ENCODE peak calls at places on chromosomes 5 and 9, in seven cellular contexts. P is IMR-90, X is astrocyte, H is mammary epithelial cell, W is Panc1, Y is cardiac muscle cell, N is neural progenitor cell. T is an unnamed sample.
A peak's percentile ranks its signal among the peaks of the same experiment; 100 is the strongest.

GRCh38 chr5:25688156-25688555 is 1043.4 kb upstream of the CDH10 start:
- DNase-seq in X (no peak), Y (no peak), H (no peak), N (no peak), P (no peak), W (no peak), T (no peak)

GRCh38 chr5:9337908-9338307 is 208.0 kb downstream of the SEMA5A start:
- DNase-seq in Y (peak; percentile 64), P (peak; percentile 88), X (peak; percentile 63), W (no peak), N (no peak), H (peak; percentile 69), T (no peak)

GRCh38 chr9:117258201-117258866 is 156.5 kb downstream of the ASTN2 start:
- DNase-seq in Y (no peak), H (no peak), X (no peak), N (peak; percentile 11), W (no peak), P (no peak), T (no peak)

GRCh38 chr9:76989501-76989900 is 30.0 kb upstream of the FOXB2 start:
- DNase-seq in X (no peak), W (no peak), P (no peak), N (no peak), H (no peak), Y (no peak), T (no peak)

GRCh38 chr9:131640438-131641181 is 95.3 kb downstream of the PRRT1B start:
- DNase-seq in Y (peak; percentile 57), W (no peak), P (no peak), N (no peak), X (peak; percentile 52), H (no peak), T (no peak)

GRCh38 chr5:138468966-138469539 is 3.8 kb downstream of the EGR1 start:
- DNase-seq in W (no peak), N (no peak), Y (peak; percentile 72), H (no peak), X (peak; percentile 61), P (peak; percentile 82), T (no peak)

GRCh38 chr5:134877159-134877558 is 3.0 kb downstream of the TXNDC15 start:
- DNase-seq in W (no peak), H (no peak), N (no peak), X (no peak), P (no peak), Y (no peak), T (no peak)

GRCh38 chr9:100641166-100641565 is 63.3 kb downstream of the CAVIN4 start:
- DNase-seq in N (no peak), W (no peak), X (no peak), P (no peak), H (no peak), Y (no peak), T (no peak)

GRCh38 chr5:39187873-39188731 is 31.3 kb downstream of the FYB1 start:
- DNase-seq in N (no peak), P (no peak), X (no peak), Y (no peak), H (peak; percentile 28), W (no peak), T (no peak)

GRCh38 chr5:139646912-139647391 is 1.2 kb upstream of the CXXC5 start:
- DNase-seq in P (no peak), X (no peak), Y (no peak), N (peak; percentile 67), H (no peak), W (no peak), T (peak; percentile 26)

GRCh38 chr5:115295775-115296129 is 702 bp downstream of the CCDC112 start:
- DNase-seq in P (no peak), X (no peak), Y (no peak), W (no peak), N (peak; percentile 45), H (no peak), T (no peak)

GRCh38 chr5:114192108-114192507 is 169.8 kb upstream of the KCNN2 start:
- DNase-seq in P (peak; percentile 88), H (peak; percentile 74), W (no peak), Y (no peak), N (no peak), X (peak; percentile 53), T (no peak)

GRCh38 chr5:67015577-67016290 is 180.9 kb downstream of the CD180 start:
- DNase-seq in N (no peak), P (peak; percentile 86), H (peak; percentile 91), Y (peak; percentile 39), X (peak; percentile 91), W (no peak), T (no peak)

GRCh38 chr5:171989946-171990712 is 16.3 kb downstream of the FBXW11 start:
- DNase-seq in H (no peak), N (no peak), Y (peak; percentile 18), P (no peak), X (no peak), W (no peak), T (no peak)

GRCh38 chr9:87787735-87788134 is 61.8 kb downstream of the CTSL start:
- DNase-seq in H (no peak), X (no peak), W (no peak), Y (peak; percentile 13), N (peak; percentile 29), P (no peak), T (no peak)

GRCh38 chr9:21549251-21549765 is 67.2 kb upstream of the IFNE start:
- DNase-seq in N (no peak), W (no peak), H (peak; percentile 83), X (peak; percentile 99), P (peak; percentile 97), Y (peak; percentile 97), T (peak; percentile 41)

GRCh38 chr5:149826574-149826973 is 96.5 kb downstream of the PPARGC1B start:
- DNase-seq in N (no peak), W (no peak), X (no peak), P (peak; percentile 59), H (no peak), Y (no peak), T (no peak)

GRCh38 chr5:149822310-149822709 is 92.2 kb downstream of the PPARGC1B start:
- DNase-seq in P (no peak), W (no peak), X (no peak), H (no peak), N (no peak), Y (no peak), T (no peak)

GRCh38 chr5:149823350-149823749 is 93.2 kb downstream of the PPARGC1B start:
- DNase-seq in H (no peak), N (no peak), P (no peak), Y (no peak), W (no peak), X (no peak), T (no peak)

GRCh38 chr5:149824851-149825250 is 94.7 kb downstream of the PPARGC1B start:
- DNase-seq in N (no peak), X (no peak), H (no peak), W (no peak), P (no peak), Y (no peak), T (no peak)

GRCh38 chr5:149824115-149824514 is 94.0 kb downstream of the PPARGC1B start:
- DNase-seq in X (no peak), P (no peak), H (no peak), Y (no peak), W (no peak), N (no peak), T (no peak)
- H3K27ac ChIP-seq in X (no peak overlapping the region), P (no peak overlapping the region), H (no peak overlapping the region), Y (no peak overlapping the region), W (no peak overlapping the region), N (no peak overlapping the region), T (no peak overlapping the region)

GRCh38 chr5:149299451-149300054 is 27.9 kb downstream of the AFAP1L1 start:
- DNase-seq in N (no peak), P (no peak), X (no peak), H (no peak), W (no peak), Y (no peak), T (no peak)

GRCh38 chr5:149301744-149302380 is 30.2 kb downstream of the AFAP1L1 start:
- DNase-seq in W (no peak), H (no peak), N (no peak), P (peak; percentile 67), Y (no peak), X (peak; percentile 69), T (no peak)

GRCh38 chr5:149303210-149303609 is 31.6 kb downstream of the AFAP1L1 start:
- DNase-seq in P (peak; percentile 87), W (no peak), N (no peak), X (no peak), H (no peak), Y (no peak), T (no peak)

GRCh38 chr5:149300441-149300840 is 28.8 kb downstream of the AFAP1L1 start:
- DNase-seq in N (no peak), P (no peak), X (no peak), Y (no peak), H (no peak), W (no peak), T (no peak)

GRCh38 chr5:149301049-149301743 is 29.5 kb downstream of the AFAP1L1 start:
- DNase-seq in N (no peak), X (no peak), P (no peak), H (no peak), Y (no peak), W (no peak), T (no peak)
- H3K27ac ChIP-seq in N (no peak overlapping the region), X (no peak overlapping the region), P (no peak overlapping the region), H (no peak overlapping the region), Y (no peak overlapping the region), W (no peak overlapping the region), T (no peak overlapping the region)

GRCh38 chr9:133051281-133051900 is 10.4 kb upstream of the CEL start:
- DNase-seq in P (no peak), N (no peak), X (no peak), H (no peak), Y (no peak), W (no peak), T (peak; percentile 62)

GRCh38 chr9:133050781-133051180 is 11.0 kb upstream of the CEL start:
- DNase-seq in X (no peak), N (no peak), W (no peak), H (no peak), Y (no peak), P (no peak), T (peak; percentile 81)

GRCh38 chr9:133050142-133050541 is 11.6 kb upstream of the CEL start:
- DNase-seq in X (peak; percentile 19), P (peak; percentile 16), W (no peak), N (no peak), Y (peak; percentile 19), H (no peak), T (peak; percentile 51)

GRCh38 chr9:133054194-133054890 is 7.4 kb upstream of the CEL start:
- DNase-seq in P (no peak), Y (no peak), N (no peak), W (no peak), X (no peak), H (no peak), T (peak; percentile 86)

DNA sequence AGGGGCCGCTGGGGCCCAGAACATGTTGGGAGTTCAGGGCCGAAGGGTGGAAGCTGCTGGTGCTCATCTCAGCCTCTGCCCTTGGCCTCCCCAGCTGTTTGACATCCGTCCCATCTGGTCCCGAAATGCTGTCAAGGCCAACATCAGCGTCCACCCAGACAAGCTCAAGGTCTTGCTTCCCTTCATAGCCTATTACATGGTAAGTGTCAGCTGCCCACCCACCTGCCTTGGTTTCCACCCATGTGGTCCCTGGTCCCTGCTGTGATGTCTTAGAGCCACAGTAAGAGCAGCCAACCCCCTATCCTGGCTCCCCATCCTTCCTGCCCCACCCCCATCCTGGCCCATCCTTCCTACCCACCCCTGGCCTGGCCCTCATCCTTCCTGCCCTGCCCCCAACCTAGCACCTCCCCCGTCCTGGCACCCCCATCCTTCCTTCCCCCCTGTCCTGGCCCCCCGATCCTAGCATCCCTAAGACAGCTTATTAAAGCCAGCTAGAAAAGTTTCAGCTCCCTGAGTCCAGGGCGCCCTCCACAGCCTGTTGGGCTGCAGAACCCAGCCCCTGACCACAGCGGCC is 9.7 kb upstream of the CEL start:
- DNase-seq in X (no peak), H (no peak), N (no peak), Y (no peak), P (no peak), W (no peak), T (no peak)
- H3K27ac ChIP-seq in X (no peak overlapping the region), H (no peak overlapping the region), N (no peak overlapping the region), Y (no peak overlapping the region), P (no peak overlapping the region), W (no peak overlapping the region), T (no peak overlapping the region)

GRCh38 chr9:81032030-81032572 is 657.2 kb downstream of the TLE1 start:
- DNase-seq in W (no peak), N (no peak), X (peak; percentile 94), P (peak; percentile 89), H (peak; percentile 76), Y (peak; percentile 88), T (no peak)
- H3K27ac ChIP-seq in W (no peak overlapping the region), N (no peak overlapping the region), X (peak overlapping the region; percentile 79), P (no peak overlapping the region), H (peak overlapping the region; percentile 62), Y (no peak overlapping the region), T (no peak overlapping the region)